ENCODE peak calls at places on chromosomes 3 and 15, in four cellular contexts. C, E, K and M are unnamed samples.

GRCh38 chr3:9721698-9722057 is 9.9 kb upstream of the BRPF1 start:
- DNase-seq in C (no peak), E (no peak), K (no peak), M (no peak)

GRCh38 chr15:91553455-91553854 is 300.1 kb upstream of the SLCO3A1 start:
- DNase-seq in C (no peak), E (no peak), K (no peak), M (no peak)

GRCh38 chr3:33768578-33768977 is 29.9 kb upstream of the PDCD6IP start:
- DNase-seq in C (no peak), E (no peak), K (no peak), M (no peak)

GRCh38 chr3:186882881-186883685 is 40.6 kb downstream of the ADIPOQ start:
- DNase-seq in C (no peak), E (peak; percentile 64), K (no peak), M (no peak)

GRCh38 chr3:119322021-119322522 is 27.9 kb downstream of the ARHGAP31 start:
- DNase-seq in C (no peak), E (no peak), K (no peak), M (no peak)

GRCh38 chr15:98737122-98737521 is 88.8 kb downstream of the IGF1R start:
- DNase-seq in C (no peak), E (no peak), K (no peak), M (no peak)

GRCh38 chr15:89836255-89837133 is 21.8 kb upstream of the ANPEP start:
- DNase-seq in C (no peak), E (no peak), K (no peak), M (no peak)

GRCh38 chr3:61158676-61159075 is 92.6 kb downstream of the FHIT start:
- DNase-seq in C (no peak), E (no peak), K (no peak), M (no peak)

GRCh38 chr3:156551746-156552145 is 3.2 kb downstream of the SSR3 start:
- DNase-seq in C (no peak), E (no peak), K (no peak), M (no peak)

GRCh38 chr15:39115379-39116057 is 465.4 kb upstream of the THBS1 start:
- DNase-seq in C (no peak), E (no peak), K (no peak), M (no peak)

GRCh38 chr3:188470508-188471130 is 316.7 kb downstream of the LPP start:
- DNase-seq in C (no peak), E (no peak), K (no peak), M (no peak)

GRCh38 chr3:16824085-16824696 is 60.6 kb upstream of the PLCL2 start:
- DNase-seq in C (no peak), E (no peak), K (no peak), M (no peak)

DNA sequence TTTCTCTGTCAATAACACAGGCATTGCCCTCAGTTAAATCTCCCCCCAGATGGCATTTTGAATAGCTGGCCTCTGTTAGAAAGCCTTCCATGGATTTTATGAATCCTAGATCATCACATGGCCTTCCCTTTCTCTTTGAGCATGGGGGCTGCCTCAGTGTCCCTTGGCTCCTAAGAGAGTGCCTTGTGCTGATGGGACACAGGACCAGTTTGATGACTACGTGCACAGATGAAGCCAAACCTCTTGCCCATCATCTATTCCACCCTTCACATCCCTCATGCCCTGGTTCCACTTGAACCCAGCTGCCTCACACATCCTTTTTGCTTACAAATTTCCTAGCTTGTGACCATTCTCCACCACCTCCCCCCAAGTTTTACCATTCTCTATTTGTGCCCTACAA is 12.9 kb downstream of the TGFBR2 start:
- DNase-seq in C (no peak), E (no peak), K (no peak), M (no peak)
- H3K4me1 ChIP-seq in C (peaks cover 97% of the 10 kb centered on the region), E (peaks cover 75% of the 10 kb centered on the region), K (no peaks in the 10 kb centered on the region), M (no peaks in the 10 kb centered on the region)

GRCh38 chr3:196207833-196208607 is 3.2 kb downstream of the ZDHHC19 start:
- DNase-seq in C (peak; percentile 64), E (peak; percentile 60), K (peak; percentile 61), M (peak; percentile 68)
- H3K4me3 ChIP-seq in C (no peak overlapping the region), E (peak overlapping the region; percentile 56), K (peak overlapping the region; percentile 13), M (no peak overlapping the region)

GRCh38 chr3:52041118-52041847 is 15.1 kb downstream of the DUSP7 start:
- DNase-seq in C (no peak), E (no peak), K (no peak), M (no peak)

GRCh38 chr3:52039846-52040245 is 16.5 kb downstream of the DUSP7 start:
- DNase-seq in C (peak; percentile 92), E (no peak), K (peak; percentile 71), M (peak; percentile 84)

GRCh38 chr3:52038227-52038626 is 18.1 kb downstream of the DUSP7 start:
- DNase-seq in C (no peak), E (no peak), K (no peak), M (no peak)

GRCh38 chr3:52039426-52039825 is 16.9 kb downstream of the DUSP7 start:
- DNase-seq in C (no peak), E (no peak), K (no peak), M (no peak)

DNA sequence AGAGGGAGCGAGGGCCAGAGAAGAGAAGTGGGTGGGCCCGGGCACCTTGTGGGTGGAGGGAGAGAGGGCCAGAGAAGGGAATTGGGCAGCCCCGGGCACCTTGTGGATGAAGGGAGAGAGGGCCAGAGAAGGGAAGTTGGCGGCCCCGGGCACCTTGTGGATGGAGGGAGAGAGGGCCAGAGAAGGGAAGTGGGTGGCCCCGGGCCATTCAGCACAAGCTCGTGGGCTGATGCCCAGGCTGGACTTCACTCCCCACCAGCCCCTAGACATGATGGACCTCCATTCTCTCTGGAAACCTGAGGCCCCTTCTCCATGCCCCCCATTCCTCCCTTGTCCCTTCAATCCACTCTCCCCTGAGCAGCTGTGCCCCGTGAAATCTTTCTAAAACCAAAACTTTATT is 15.8 kb downstream of the DUSP7 start:
- DNase-seq in C (no peak), E (no peak), K (no peak), M (no peak)
- H3K27ac ChIP-seq in C (peak overlapping the region; percentile 40), E (no peak overlapping the region), K (no peak overlapping the region), M (peak overlapping the region; percentile 18)

GRCh38 chr3:14537590-14538450 is 2.3 kb downstream of the GRIP2 start:
- DNase-seq in C (peak; percentile 73), E (no peak), K (no peak), M (peak; percentile 68)
- H3K4me1 ChIP-seq in C (peaks cover 76% of the 10 kb centered on the region), E (no peaks in the 10 kb centered on the region), K (no peaks in the 10 kb centered on the region), M (no peaks in the 10 kb centered on the region)

DNA sequence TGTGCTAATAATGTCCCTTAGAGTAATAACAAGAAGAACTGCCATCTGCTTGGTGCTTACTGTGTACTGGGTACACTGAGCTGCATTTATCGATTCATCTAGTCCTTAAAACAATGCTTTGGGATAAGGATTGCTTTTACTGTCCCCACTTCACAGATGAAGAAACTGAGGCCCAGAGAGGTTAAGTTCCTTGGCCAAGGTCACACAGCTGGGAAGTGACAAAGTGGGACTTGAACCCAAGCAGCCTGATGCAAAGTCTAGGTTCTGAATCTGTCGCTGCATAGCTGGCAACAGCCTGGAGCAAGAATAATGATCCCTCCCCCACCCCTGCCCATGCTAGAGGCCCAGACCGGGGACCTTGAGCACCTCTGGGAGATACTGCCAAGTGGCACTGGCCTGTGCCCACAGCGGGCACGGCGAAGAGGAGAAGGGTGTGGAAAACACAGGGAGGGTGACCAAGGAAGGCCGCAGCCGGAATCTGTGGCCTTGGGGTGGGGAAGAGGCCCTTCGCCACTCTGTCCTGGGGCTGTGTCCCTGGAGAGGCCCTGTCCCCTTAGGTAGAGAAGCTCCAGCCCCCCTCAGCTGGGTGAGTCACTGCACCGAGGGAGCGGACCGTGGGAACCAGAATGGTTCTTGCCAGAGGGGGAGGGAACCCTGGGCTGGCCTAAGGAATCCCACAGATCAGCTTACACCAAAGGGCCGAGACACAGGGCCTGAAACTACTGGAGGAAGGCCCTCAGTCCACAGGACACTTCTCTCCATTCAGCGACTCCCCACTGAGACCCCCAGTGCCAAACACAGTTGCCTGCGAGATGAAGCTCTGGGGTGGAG is 3.5 kb downstream of the PLXND1 start:
- DNase-seq in C (peak; percentile 91), E (no peak), K (peak; percentile 85), M (peak; percentile 94)
- H3K4me3 ChIP-seq in C (peak overlapping the region; percentile 84), E (no peak overlapping the region), K (peak overlapping the region; percentile 40), M (no peak overlapping the region)